ENCODE peak calls at places on chromosome 17, in four cellular contexts. S, A, Z and G are unnamed samples.

GRCh38 chr17:80892019-80892855 is 99.4 kb upstream of the CHMP6 start:
- DNase-seq in S (no peak), A (no peak), Z (no peak), G (peak)

GRCh38 chr17:75759457-75759856 is 5.5 kb downstream of the GALK1 start:
- DNase-seq in S (no peak), A (no peak), Z (no peak), G (no peak)

GRCh38 chr17:41717408-41718286 is 5.5 kb downstream of the GAST start:
- DNase-seq in S (no peak), A (no peak), Z (no peak), G (no peak)

GRCh38 chr17:80287038-80287437 is 26.4 kb downstream of the RNF213 start:
- DNase-seq in S (no peak), A (no peak), Z (no peak), G (no peak)

GRCh38 chr17:37708616-37709212 is 36.1 kb downstream of the HNF1B start:
- DNase-seq in S (no peak), A (no peak), Z (no peak), G (no peak)

GRCh38 chr17:45063198-45063597 is 2.1 kb downstream of the NMT1 start:
- DNase-seq in S (no peak), A (no peak), Z (no peak), G (no peak)

GRCh38 chr17:45016823-45017222 is 34.6 kb downstream of the DCAKD start:
- DNase-seq in S (peak), A (no peak), Z (no peak), G (peak)

GRCh38 chr17:27306276-27306820 is 12.4 kb downstream of the WSB1 start:
- DNase-seq in S (no peak), A (no peak), Z (no peak), G (no peak)

GRCh38 chr17:1521067-1521466 is 4.7 kb upstream of the INPP5K start:
- DNase-seq in S (no peak), A (no peak), Z (no peak), G (no peak)

GRCh38 chr17:66625321-66625767 is 209.6 kb upstream of the CACNG5 start:
- DNase-seq in S (no peak), A (peak), Z (no peak), G (peak)

GRCh38 chr17:57622886-57623433 is 122.1 kb downstream of the CCDC182 start:
- DNase-seq in S (no peak), A (peak), Z (no peak), G (peak)

GRCh38 chr17:50507871-50508572 is at the start of gene MYCBPAP:
- DNase-seq in S (peak), A (peak), Z (peak), G (peak)

GRCh38 chr17:35244345-35245195 is 1.7 kb downstream of the SLFN5 start:
- DNase-seq in S (peak), A (peak), Z (peak), G (peak)

GRCh38 chr17:76414334-76415295 is 30.2 kb downstream of the SPHK1 start:
- DNase-seq in S (no peak), A (peak), Z (no peak), G (peak)

GRCh38 chr17:37450090-37450489 is 39.6 kb upstream of the DUSP14 start:
- DNase-seq in S (no peak), A (no peak), Z (no peak), G (no peak)

GRCh38 chr17:71486171-71486740 is 634.6 kb upstream of the SOX9 start:
- DNase-seq in S (no peak), A (no peak), Z (no peak), G (no peak)

GRCh38 chr17:27634026-27634335 is 3.0 kb downstream of the LGALS9 start:
- DNase-seq in S (no peak), A (no peak), Z (no peak), G (no peak)

GRCh38 chr17:35315283-35315682 is 58.1 kb downstream of the SLFN11 start:
- DNase-seq in S (no peak), A (no peak), Z (peak), G (no peak)

DNA sequence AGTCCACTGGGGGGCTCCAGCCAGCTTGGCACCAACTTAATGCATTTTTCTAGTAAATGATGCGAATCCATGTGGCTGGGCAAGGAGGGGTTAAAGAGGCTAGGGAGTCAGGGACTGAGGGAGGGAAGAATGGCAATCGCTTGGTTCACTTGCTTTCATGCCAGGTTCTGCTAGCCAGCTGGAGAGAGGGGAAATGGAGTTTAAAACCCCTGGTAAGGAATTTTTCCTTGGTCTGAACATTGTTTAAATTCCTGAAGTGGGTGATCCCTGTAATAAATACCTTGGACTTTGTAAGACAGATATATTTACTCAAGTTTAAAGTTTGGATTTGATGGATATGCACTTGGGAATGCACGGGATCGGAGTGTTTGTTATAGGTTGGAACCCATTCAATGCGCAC is 22.8 kb downstream of the ANKFN1 start:
- DNase-seq in S (no peak), A (no peak), Z (no peak), G (no peak)
- TF ChIP-seq TEAD4 in S (no peak), A (no peak), Z (no peak), G (no peak)

GRCh38 chr17:46166692-46167249 is 26.5 kb downstream of the KANSL1 start:
- DNase-seq in S (no peak), A (no peak), Z (no peak), G (no peak)
- TF ChIP-seq TEAD4 in S (no peak), A (no peak), Z (no peak), G (no peak)

DNA sequence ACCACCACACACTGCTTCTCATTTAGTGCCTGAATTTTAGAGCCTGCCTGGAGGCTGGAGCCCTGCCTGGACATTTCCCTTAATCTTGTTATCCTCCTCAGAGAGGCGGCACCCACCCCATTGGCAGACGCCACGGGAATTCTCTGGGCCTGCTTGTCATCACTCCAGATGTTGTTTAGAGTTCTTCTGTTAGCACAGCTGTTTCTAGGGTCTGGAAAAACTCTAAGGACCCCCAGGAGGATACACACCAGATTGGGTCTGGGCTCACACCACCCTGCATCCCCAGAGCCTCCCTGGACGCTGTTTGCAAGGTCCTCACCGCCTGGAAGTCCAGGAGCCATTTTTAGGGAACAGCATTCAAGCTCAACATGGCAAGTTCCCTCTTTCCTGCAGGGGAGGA is 565 bp upstream of the XAF1 start:
- DNase-seq in S (no peak), A (peak), Z (no peak), G (no peak)
- TF ChIP-seq TEAD4 in S (no peak), A (no peak), Z (no peak), G (no peak)

GRCh38 chr17:60641126-60641525 is 36.5 kb upstream of the BCAS3 start:
- DNase-seq in S (no peak), A (no peak), Z (no peak), G (no peak)

GRCh38 chr17:60640503-60640902 is 37.1 kb upstream of the BCAS3 start:
- DNase-seq in S (no peak), A (no peak), Z (no peak), G (no peak)

GRCh38 chr17:60637683-60638082 is 37.7 kb downstream of the PPM1D start:
- DNase-seq in S (no peak), A (no peak), Z (no peak), G (no peak)

GRCh38 chr17:60639019-60639330 is 38.7 kb upstream of the BCAS3 start:
- DNase-seq in S (no peak), A (no peak), Z (no peak), G (no peak)

GRCh38 chr17:60641810-60642220 is 35.8 kb upstream of the BCAS3 start:
- DNase-seq in S (peak), A (peak), Z (peak), G (peak)
- TF ChIP-seq TEAD4 in S (no peak), A (no peak), Z (no peak), G (no peak)

GRCh38 chr17:69286257-69286656 is 40.7 kb downstream of the ABCA5 start:
- DNase-seq in S (no peak), A (no peak), Z (no peak), G (no peak)

GRCh38 chr17:69287168-69287567 is 39.8 kb downstream of the ABCA5 start:
- DNase-seq in S (no peak), A (no peak), Z (no peak), G (no peak)

GRCh38 chr17:69282002-69282401 is 44.9 kb downstream of the ABCA5 start:
- DNase-seq in S (no peak), A (no peak), Z (no peak), G (no peak)

DNA sequence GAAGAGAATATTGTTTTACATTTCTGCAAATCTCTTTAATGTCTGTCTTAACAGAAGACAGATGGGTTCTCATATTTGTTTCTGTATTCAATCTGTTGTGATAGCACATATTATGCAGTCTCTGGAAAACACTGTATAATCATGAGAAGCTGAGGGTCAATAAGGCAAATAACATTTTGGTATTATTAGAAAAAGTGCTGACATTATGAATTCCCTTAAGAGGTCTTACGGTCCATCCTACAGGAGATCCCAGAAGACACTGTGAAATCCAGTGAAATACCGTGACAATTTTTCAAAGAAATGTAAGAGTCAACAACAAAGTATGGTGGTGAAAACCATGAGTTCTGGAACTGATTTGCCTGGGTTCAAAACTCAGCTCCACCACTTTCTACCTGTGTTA is 42.3 kb downstream of the ABCA5 start:
- DNase-seq in S (no peak), A (no peak), Z (no peak), G (no peak)
- TF ChIP-seq TEAD4 in S (no peak), A (no peak), Z (no peak), G (no peak)

GRCh38 chr17:48551206-48551597 is 6.3 kb upstream of the HOXB2 start:
- DNase-seq in S (no peak), A (no peak), Z (no peak), G (no peak)

GRCh38 chr17:48553190-48553547 is 8.3 kb upstream of the HOXB2 start:
- DNase-seq in S (no peak), A (no peak), Z (no peak), G (no peak)

GRCh38 chr17:48553837-48554236 is 8.9 kb upstream of the HOXB2 start:
- DNase-seq in S (no peak), A (no peak), Z (no peak), G (no peak)

GRCh38 chr17:48551601-48552452 is 6.9 kb upstream of the HOXB2 start:
- DNase-seq in S (no peak), A (no peak), Z (no peak), G (no peak)

DNA sequence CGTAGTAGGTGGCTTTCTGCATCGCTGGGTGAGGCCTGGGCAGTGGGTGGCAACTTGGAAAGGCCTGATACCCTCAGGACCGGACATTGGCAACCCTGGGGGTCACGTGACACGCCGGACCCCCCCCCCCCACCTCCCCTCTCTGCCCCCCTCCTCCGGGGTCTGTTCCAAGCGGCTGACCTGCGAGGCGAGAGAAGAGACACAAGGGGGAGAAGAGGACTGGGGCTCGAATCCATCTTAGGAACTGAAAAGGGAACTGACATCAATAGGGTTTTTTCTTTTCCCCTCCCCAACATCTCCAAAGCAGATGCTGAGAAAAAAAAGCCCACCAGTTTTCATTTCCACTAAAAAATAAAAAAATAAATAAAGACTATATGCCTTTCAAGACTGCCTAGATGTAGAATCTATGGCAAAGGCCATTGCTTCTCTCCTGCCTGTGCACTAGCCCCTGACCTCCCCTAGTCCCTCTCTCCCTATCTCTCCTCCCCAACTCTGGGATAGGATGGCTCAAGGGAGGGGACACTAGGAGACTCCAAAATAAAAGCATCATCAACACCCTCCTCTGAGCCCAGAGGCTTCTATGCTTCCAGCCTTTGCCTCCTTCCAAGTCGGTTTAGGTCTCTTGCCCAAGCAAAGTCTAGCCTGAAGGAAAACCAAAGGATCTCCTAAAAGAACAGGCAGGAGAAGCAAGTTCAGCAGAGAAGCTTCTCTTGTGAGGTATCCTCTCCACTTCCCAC is 7.7 kb upstream of the HOXB2 start:
- DNase-seq in S (no peak), A (no peak), Z (no peak), G (no peak)
- TF ChIP-seq TEAD4 in S (no peak), A (no peak), Z (no peak), G (no peak)

GRCh38 chr17:82703935-82704865 is 5.7 kb upstream of the RAB40B start:
- DNase-seq in S (no peak), A (no peak), Z (no peak), G (no peak)
- TF ChIP-seq TEAD4 in S (no peak), A (no peak), Z (no peak), G (no peak)